ENCODE peak calls at places on chromosomes 3 and 15, in nine cellular contexts. One of them, this sample, is unnamed. For H3K4me1, the result is how much of the 10 kb centered on the place peaks cover.

GRCh38 chr3:115445559-115445958 is 177.8 kb upstream of the GAP43 start:
- DNase-seq in adrenal gland: no peak
- DNase-seq in heart left ventricle: no peak
- DNase-seq in psoas muscle: no peak
- DNase-seq in testis: no peak
- DNase-seq in transverse colon: no peak
- DNase-seq in stomach: no peak
- DNase-seq in ovary: no peak
- DNase-seq in IMR-90: no peak
- DNase-seq in this sample: no peak

GRCh38 chr3:122982202-122983185 is 45.1 kb downstream of the SEMA5B start:
- DNase-seq in IMR-90: no peak
- DNase-seq in adrenal gland: no peak
- DNase-seq in testis: no peak
- DNase-seq in stomach: no peak
- DNase-seq in psoas muscle: no peak
- DNase-seq in heart left ventricle: peak
- DNase-seq in transverse colon: no peak
- DNase-seq in ovary: no peak
- DNase-seq in this sample: peak

GRCh38 chr15:63517614-63518013 is 13.2 kb downstream of the USP3 start:
- DNase-seq in ovary: no peak
- DNase-seq in adrenal gland: no peak
- DNase-seq in stomach: no peak
- DNase-seq in testis: no peak
- DNase-seq in psoas muscle: no peak
- DNase-seq in heart left ventricle: no peak
- DNase-seq in IMR-90: no peak
- DNase-seq in transverse colon: peak
- DNase-seq in this sample: no peak

GRCh38 chr3:31102196-31102879 is 207.9 kb upstream of the GADL1 start:
- DNase-seq in transverse colon: no peak
- DNase-seq in stomach: no peak
- DNase-seq in heart left ventricle: no peak
- DNase-seq in psoas muscle: no peak
- DNase-seq in testis: no peak
- DNase-seq in IMR-90: no peak
- DNase-seq in adrenal gland: no peak
- DNase-seq in ovary: no peak
- DNase-seq in this sample: no peak

GRCh38 chr3:195853930-195854478 is 42.3 kb upstream of the MUC4 start:
- DNase-seq in ovary: no peak
- DNase-seq in transverse colon: no peak
- DNase-seq in psoas muscle: no peak
- DNase-seq in testis: no peak
- DNase-seq in IMR-90: no peak
- DNase-seq in heart left ventricle: no peak
- DNase-seq in adrenal gland: no peak
- DNase-seq in stomach: no peak
- DNase-seq in this sample: no peak

GRCh38 chr3:19013879-19014278 is 134.4 kb upstream of the KCNH8 start:
- DNase-seq in stomach: peak
- DNase-seq in testis: no peak
- DNase-seq in heart left ventricle: no peak
- DNase-seq in psoas muscle: no peak
- DNase-seq in adrenal gland: no peak
- DNase-seq in IMR-90: no peak
- DNase-seq in transverse colon: no peak
- DNase-seq in ovary: no peak
- DNase-seq in this sample: no peak

GRCh38 chr3:66385066-66385465 is 115.8 kb downstream of the LRIG1 start:
- DNase-seq in transverse colon: no peak
- DNase-seq in heart left ventricle: no peak
- DNase-seq in testis: no peak
- DNase-seq in adrenal gland: no peak
- DNase-seq in IMR-90: no peak
- DNase-seq in ovary: no peak
- DNase-seq in stomach: no peak
- DNase-seq in psoas muscle: no peak
- DNase-seq in this sample: no peak

GRCh38 chr3:13352621-13353131 is 67.4 kb downstream of the NUP210 start:
- DNase-seq in transverse colon: no peak
- DNase-seq in psoas muscle: no peak
- DNase-seq in adrenal gland: no peak
- DNase-seq in ovary: no peak
- DNase-seq in heart left ventricle: no peak
- DNase-seq in IMR-90: peak
- DNase-seq in stomach: no peak
- DNase-seq in testis: no peak
- DNase-seq in this sample: no peak

GRCh38 chr3:154122912-154123559 is 1.8 kb downstream of the ARHGEF26 start:
- DNase-seq in adrenal gland: no peak
- DNase-seq in stomach: no peak
- DNase-seq in ovary: no peak
- DNase-seq in psoas muscle: no peak
- DNase-seq in IMR-90: peak
- DNase-seq in transverse colon: no peak
- DNase-seq in heart left ventricle: no peak
- DNase-seq in testis: peak
- DNase-seq in this sample: no peak

GRCh38 chr3:178588593-178588992 is 52.4 kb downstream of the KCNMB2 start:
- DNase-seq in ovary: no peak
- DNase-seq in stomach: no peak
- DNase-seq in psoas muscle: no peak
- DNase-seq in heart left ventricle: no peak
- DNase-seq in testis: no peak
- DNase-seq in IMR-90: no peak
- DNase-seq in adrenal gland: no peak
- DNase-seq in transverse colon: no peak
- DNase-seq in this sample: no peak

GRCh38 chr3:99128740-99129505 is 227.4 kb upstream of the DCBLD2 start:
- DNase-seq in stomach: no peak
- DNase-seq in psoas muscle: no peak
- DNase-seq in testis: no peak
- DNase-seq in transverse colon: no peak
- DNase-seq in heart left ventricle: no peak
- DNase-seq in adrenal gland: peak
- DNase-seq in IMR-90: peak
- DNase-seq in ovary: no peak
- DNase-seq in this sample: no peak

GRCh38 chr3:108178676-108179075 is 43.5 kb downstream of the IFT57 start:
- DNase-seq in transverse colon: no peak
- DNase-seq in adrenal gland: no peak
- DNase-seq in IMR-90: peak
- DNase-seq in testis: no peak
- DNase-seq in ovary: no peak
- DNase-seq in stomach: no peak
- DNase-seq in heart left ventricle: no peak
- DNase-seq in psoas muscle: no peak
- DNase-seq in this sample: no peak

GRCh38 chr3:11950576-11950975 is 53.6 kb upstream of the SYN2 start:
- DNase-seq in transverse colon: no peak
- DNase-seq in testis: no peak
- DNase-seq in heart left ventricle: no peak
- DNase-seq in ovary: no peak
- DNase-seq in adrenal gland: no peak
- DNase-seq in stomach: no peak
- DNase-seq in IMR-90: no peak
- DNase-seq in psoas muscle: no peak
- DNase-seq in this sample: no peak

GRCh38 chr15:66484539-66485112 is 12.9 kb downstream of the SNAPC5 start:
- DNase-seq in psoas muscle: no peak
- DNase-seq in IMR-90: no peak
- DNase-seq in adrenal gland: no peak
- DNase-seq in heart left ventricle: no peak
- DNase-seq in transverse colon: no peak
- DNase-seq in stomach: no peak
- DNase-seq in testis: no peak
- DNase-seq in ovary: no peak
- DNase-seq in this sample: no peak

GRCh38 chr3:193897288-193897687 is 238.7 kb upstream of the HES1 start:
- DNase-seq in ovary: peak
- DNase-seq in adrenal gland: peak
- DNase-seq in psoas muscle: peak
- DNase-seq in testis: peak
- DNase-seq in IMR-90: no peak
- DNase-seq in transverse colon: no peak
- DNase-seq in stomach: no peak
- DNase-seq in heart left ventricle: peak
- DNase-seq in this sample: peak

GRCh38 chr15:99174989-99175388 is 70.1 kb downstream of the SYNM start:
- DNase-seq in heart left ventricle: no peak
- DNase-seq in stomach: no peak
- DNase-seq in transverse colon: no peak
- DNase-seq in psoas muscle: no peak
- DNase-seq in adrenal gland: peak
- DNase-seq in testis: peak
- DNase-seq in IMR-90: no peak
- DNase-seq in ovary: no peak
- DNase-seq in this sample: no peak

GRCh38 chr3:19885468-19885867 is 48.5 kb downstream of the EFHB start:
- DNase-seq in ovary: no peak
- DNase-seq in heart left ventricle: no peak
- DNase-seq in testis: no peak
- DNase-seq in transverse colon: no peak
- DNase-seq in adrenal gland: no peak
- DNase-seq in psoas muscle: no peak
- DNase-seq in IMR-90: peak
- DNase-seq in stomach: no peak
- DNase-seq in this sample: no peak

GRCh38 chr15:51099185-51099584 is 4.5 kb upstream of the TNFAIP8L3 start:
- DNase-seq in adrenal gland: no peak
- DNase-seq in psoas muscle: no peak
- DNase-seq in heart left ventricle: no peak
- DNase-seq in transverse colon: no peak
- DNase-seq in testis: no peak
- DNase-seq in stomach: no peak
- DNase-seq in IMR-90: no peak
- DNase-seq in ovary: no peak
- DNase-seq in this sample: no peak

GRCh38 chr3:179663093-179663492 is 10.3 kb downstream of the USP13 start:
- DNase-seq in psoas muscle: no peak
- DNase-seq in stomach: no peak
- DNase-seq in adrenal gland: no peak
- DNase-seq in ovary: no peak
- DNase-seq in heart left ventricle: no peak
- DNase-seq in testis: no peak
- DNase-seq in IMR-90: no peak
- DNase-seq in transverse colon: no peak
- DNase-seq in this sample: no peak

GRCh38 chr3:179660872-179661271 is 8.0 kb downstream of the USP13 start:
- DNase-seq in stomach: no peak
- DNase-seq in psoas muscle: no peak
- DNase-seq in transverse colon: no peak
- DNase-seq in testis: no peak
- DNase-seq in adrenal gland: peak
- DNase-seq in ovary: no peak
- DNase-seq in IMR-90: no peak
- DNase-seq in heart left ventricle: no peak
- DNase-seq in this sample: no peak

GRCh38 chr3:179658584-179658983 is 5.7 kb downstream of the USP13 start:
- DNase-seq in heart left ventricle: no peak
- DNase-seq in IMR-90: no peak
- DNase-seq in adrenal gland: no peak
- DNase-seq in ovary: no peak
- DNase-seq in stomach: no peak
- DNase-seq in psoas muscle: no peak
- DNase-seq in transverse colon: no peak
- DNase-seq in testis: no peak
- DNase-seq in this sample: no peak

GRCh38 chr3:179666030-179666429 is 13.2 kb downstream of the USP13 start:
- DNase-seq in testis: no peak
- DNase-seq in psoas muscle: no peak
- DNase-seq in stomach: no peak
- DNase-seq in transverse colon: no peak
- DNase-seq in ovary: no peak
- DNase-seq in adrenal gland: no peak
- DNase-seq in IMR-90: no peak
- DNase-seq in heart left ventricle: no peak
- DNase-seq in this sample: no peak

GRCh38 chr3:179661777-179662176 is 8.9 kb downstream of the USP13 start:
- DNase-seq in adrenal gland: no peak
- DNase-seq in transverse colon: no peak
- DNase-seq in ovary: no peak
- DNase-seq in heart left ventricle: no peak
- DNase-seq in IMR-90: no peak
- DNase-seq in psoas muscle: no peak
- DNase-seq in stomach: no peak
- DNase-seq in testis: no peak
- DNase-seq in this sample: no peak
- H3K4me1 ChIP-seq in adrenal gland: under half
- H3K4me1 ChIP-seq in transverse colon: under half
- H3K4me1 ChIP-seq in ovary: under half
- H3K4me1 ChIP-seq in heart left ventricle: half or more
- H3K4me1 ChIP-seq in IMR-90: under half
- H3K4me1 ChIP-seq in psoas muscle: half or more
- H3K4me1 ChIP-seq in stomach: under half
- H3K4me1 ChIP-seq in testis: under half
- H3K4me1 ChIP-seq in this sample: under half

GRCh38 chr15:96346409-96346808 is 15.9 kb downstream of the NR2F2 start:
- DNase-seq in adrenal gland: no peak
- DNase-seq in ovary: no peak
- DNase-seq in stomach: no peak
- DNase-seq in IMR-90: no peak
- DNase-seq in transverse colon: no peak
- DNase-seq in testis: no peak
- DNase-seq in psoas muscle: no peak
- DNase-seq in heart left ventricle: no peak
- DNase-seq in this sample: no peak
- H3K4me3 ChIP-seq in adrenal gland: no peak
- H3K4me3 ChIP-seq in ovary: peak
- H3K4me3 ChIP-seq in stomach: peak
- H3K4me3 ChIP-seq in IMR-90: no peak
- H3K4me3 ChIP-seq in transverse colon: peak
- H3K4me3 ChIP-seq in testis: peak
- H3K4me3 ChIP-seq in psoas muscle: peak
- H3K4me3 ChIP-seq in heart left ventricle: peak
- H3K4me3 ChIP-seq in this sample: peak

GRCh38 chr3:43921056-43921455 is 230.3 kb downstream of the ABHD5 start:
- DNase-seq in heart left ventricle: no peak
- DNase-seq in ovary: no peak
- DNase-seq in stomach: no peak
- DNase-seq in IMR-90: no peak
- DNase-seq in transverse colon: no peak
- DNase-seq in testis: no peak
- DNase-seq in psoas muscle: no peak
- DNase-seq in adrenal gland: no peak
- DNase-seq in this sample: no peak
- TF ChIP-seq CTCF in heart left ventricle: no peak
- TF ChIP-seq CTCF in ovary: no peak
- TF ChIP-seq CTCF in stomach: no peak
- TF ChIP-seq CTCF in IMR-90: no peak
- TF ChIP-seq CTCF in transverse colon: no peak
- TF ChIP-seq CTCF in testis: no peak
- TF ChIP-seq CTCF in psoas muscle: no peak
- TF ChIP-seq CTCF in adrenal gland: no peak
- TF ChIP-seq CTCF in this sample: no peak

DNA sequence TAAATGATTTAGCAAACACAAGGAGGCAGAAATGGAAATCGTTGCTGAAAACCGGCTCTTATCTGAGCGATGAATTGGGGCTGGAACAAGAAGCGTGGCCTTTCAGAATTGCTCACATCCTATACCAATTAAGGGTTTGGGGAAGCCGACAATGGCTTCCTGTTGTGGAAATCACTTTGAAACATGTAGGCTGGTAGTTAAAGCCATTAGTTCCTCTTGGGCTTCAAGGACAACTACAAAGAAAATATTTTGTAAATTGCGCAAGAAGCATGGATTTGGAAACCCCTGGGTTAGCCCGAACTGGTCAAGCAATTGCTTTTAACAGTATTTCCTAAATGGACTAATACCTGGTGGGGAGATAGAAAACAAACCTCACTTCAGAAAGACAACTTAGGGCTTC is 182.4 kb downstream of the ADAMTS9 start:
- DNase-seq in psoas muscle: no peak
- DNase-seq in heart left ventricle: no peak
- DNase-seq in ovary: no peak
- DNase-seq in adrenal gland: no peak
- DNase-seq in transverse colon: no peak
- DNase-seq in IMR-90: no peak
- DNase-seq in stomach: no peak
- DNase-seq in testis: no peak
- DNase-seq in this sample: no peak
- H3K4me1 ChIP-seq in psoas muscle: under half
- H3K4me1 ChIP-seq in heart left ventricle: under half
- H3K4me1 ChIP-seq in ovary: under half
- H3K4me1 ChIP-seq in adrenal gland: under half
- H3K4me1 ChIP-seq in transverse colon: under half
- H3K4me1 ChIP-seq in IMR-90: under half
- H3K4me1 ChIP-seq in stomach: under half
- H3K4me1 ChIP-seq in testis: under half
- H3K4me1 ChIP-seq in this sample: under half